ENCODE peak calls at places on chromosomes 2 and 18, in four cellular contexts. L, C, J and Q are unnamed samples.

GRCh38 chr18:56709463-56709862 is 58.3 kb downstream of the WDR7 start:
- DNase-seq in J (no peak), L (peak), C (peak), Q (no peak)

GRCh38 chr2:28745225-28745624 is 6.4 kb upstream of the PPP1CB start:
- DNase-seq in J (peak), C (no peak), L (no peak), Q (no peak)

GRCh38 chr18:58537272-58538038 is 91.4 kb downstream of the ALPK2 start:
- DNase-seq in J (no peak), C (no peak), L (no peak), Q (no peak)

GRCh38 chr2:120175000-120175581 is 48.1 kb downstream of the TMEM185B start:
- DNase-seq in J (peak), L (peak), C (peak), Q (no peak)

GRCh38 chr2:193528458-193528857 is 1333.7 kb upstream of the TMEFF2 start:
- DNase-seq in L (no peak), J (no peak), C (no peak), Q (no peak)

GRCh38 chr2:235610696-235611257 is 116.9 kb downstream of the AGAP1 start:
- DNase-seq in J (no peak), L (no peak), C (no peak), Q (no peak)

GRCh38 chr2:149064365-149064841 is 25.9 kb downstream of the LYPD6B start:
- DNase-seq in C (no peak), J (no peak), L (no peak), Q (no peak)

GRCh38 chr2:102606353-102606752 is 13.0 kb upstream of the SLC9A2 start:
- DNase-seq in J (no peak), C (no peak), L (no peak), Q (no peak)

GRCh38 chr2:68994864-68995263 is 18.1 kb upstream of the ANTXR1 start:
- DNase-seq in L (no peak), C (no peak), J (no peak), Q (no peak)

GRCh38 chr2:64695656-64696310 is 42.1 kb upstream of the SERTAD2 start:
- DNase-seq in J (no peak), C (no peak), L (no peak), Q (no peak)

GRCh38 chr2:219182331-219183150 is 4.5 kb downstream of the RETREG2 start:
- DNase-seq in L (no peak), J (no peak), C (peak), Q (no peak)

GRCh38 chr2:69237070-69237670 is 149.9 kb downstream of the GFPT1 start:
- DNase-seq in C (no peak), J (no peak), L (no peak), Q (no peak)

GRCh38 chr2:241649927-241650326 is 12.4 kb downstream of the ATG4B start:
- DNase-seq in J (no peak), C (no peak), L (no peak), Q (no peak)

GRCh38 chr2:234964631-234965461 is 13.0 kb downstream of the SH3BP4 start:
- DNase-seq in C (no peak), J (no peak), L (no peak), Q (peak)

GRCh38 chr2:22879009-22879863 is 505.7 kb upstream of the KLHL29 start:
- DNase-seq in C (no peak), L (no peak), J (peak), Q (no peak)

GRCh38 chr2:39640107-39640506 is 25.6 kb upstream of the TMEM178A start:
- DNase-seq in L (no peak), C (no peak), J (no peak), Q (no peak)

GRCh38 chr2:1440581-1440980 is 27.3 kb downstream of the TPO start:
- DNase-seq in L (no peak), C (no peak), J (no peak), Q (no peak)

GRCh38 chr2:48253301-48253700 is 276.7 kb upstream of the STON1 start:
- DNase-seq in J (no peak), C (peak), L (no peak), Q (no peak)

GRCh38 chr2:217935245-217935879 is 67.4 kb downstream of the TNS1 start:
- DNase-seq in C (no peak), J (no peak), L (peak), Q (peak)

GRCh38 chr2:80462654-80463053 is 158.1 kb upstream of the LRRTM1 start:
- DNase-seq in C (no peak), J (no peak), L (no peak), Q (no peak)

GRCh38 chr2:62423883-62424458 is 82.0 kb downstream of the TMEM17 start:
- DNase-seq in C (no peak), L (no peak), J (no peak), Q (no peak)

GRCh38 chr18:22086973-22087372 is 82.4 kb upstream of the GATA6 start:
- DNase-seq in J (no peak), C (no peak), L (no peak), Q (no peak)

GRCh38 chr2:12504443-12504842 is 212.3 kb upstream of the TRIB2 start:
- DNase-seq in C (no peak), J (no peak), L (no peak), Q (no peak)

GRCh38 chr2:14051401-14051800 is 581.1 kb upstream of the LRATD1 start:
- DNase-seq in L (no peak), C (no peak), J (no peak), Q (no peak)

GRCh38 chr2:168241208-168241607 is 6.2 kb downstream of the STK39 start:
- DNase-seq in C (no peak), J (no peak), L (peak), Q (no peak)

GRCh38 chr18:10015941-10016819 is 102.4 kb downstream of the VAPA start:
- DNase-seq in C (no peak), J (peak), L (peak), Q (no peak)

GRCh38 chr2:9378433-9379371 is 44.6 kb downstream of the ITGB1BP1 start:
- DNase-seq in L (no peak), J (no peak), C (no peak), Q (peak)

GRCh38 chr2:2577366-2577765 is 246.3 kb upstream of the MYT1L start:
- DNase-seq in L (no peak), J (no peak), C (no peak), Q (no peak)

GRCh38 chr18:9437049-9437448 is 38.3 kb upstream of the RALBP1 start:
- DNase-seq in C (peak), L (no peak), J (no peak), Q (no peak)

GRCh38 chr2:75810931-75811330 is 100.2 kb upstream of the GCFC2 start:
- DNase-seq in J (no peak), C (no peak), L (no peak), Q (no peak)

GRCh38 chr18:26225022-26225693 is 1.1 kb upstream of the TAF4B start:
- DNase-seq in C (no peak), J (no peak), L (peak), Q (no peak)

GRCh38 chr18:37574113-37574512 is 8.5 kb upstream of the CELF4 start:
- DNase-seq in J (no peak), L (no peak), C (no peak), Q (no peak)

GRCh38 chr2:171523339-171523931 is 1.2 kb downstream of the CYBRD1 start:
- DNase-seq in J (peak), L (peak), C (peak), Q (peak)

GRCh38 chr2:119574108-119574815 is 30.0 kb downstream of the CFAP221 start:
- DNase-seq in C (no peak), J (no peak), L (no peak), Q (no peak)

GRCh38 chr18:61703508-61703907 is 189.3 kb downstream of the RNF152 start:
- DNase-seq in J (no peak), L (no peak), C (no peak), Q (no peak)

GRCh38 chr18:79796016-79796415 is 1.7 kb upstream of the KCNG2 start:
- DNase-seq in C (no peak), J (no peak), L (no peak), Q (peak)

GRCh38 chr2:6554403-6554802 is 311.3 kb downstream of the CMPK2 start:
- DNase-seq in C (no peak), J (no peak), L (no peak), Q (no peak)

GRCh38 chr2:12005886-12006681 is 259.7 kb downstream of the LPIN1 start:
- DNase-seq in J (no peak), C (peak), L (no peak), Q (peak)

DNA sequence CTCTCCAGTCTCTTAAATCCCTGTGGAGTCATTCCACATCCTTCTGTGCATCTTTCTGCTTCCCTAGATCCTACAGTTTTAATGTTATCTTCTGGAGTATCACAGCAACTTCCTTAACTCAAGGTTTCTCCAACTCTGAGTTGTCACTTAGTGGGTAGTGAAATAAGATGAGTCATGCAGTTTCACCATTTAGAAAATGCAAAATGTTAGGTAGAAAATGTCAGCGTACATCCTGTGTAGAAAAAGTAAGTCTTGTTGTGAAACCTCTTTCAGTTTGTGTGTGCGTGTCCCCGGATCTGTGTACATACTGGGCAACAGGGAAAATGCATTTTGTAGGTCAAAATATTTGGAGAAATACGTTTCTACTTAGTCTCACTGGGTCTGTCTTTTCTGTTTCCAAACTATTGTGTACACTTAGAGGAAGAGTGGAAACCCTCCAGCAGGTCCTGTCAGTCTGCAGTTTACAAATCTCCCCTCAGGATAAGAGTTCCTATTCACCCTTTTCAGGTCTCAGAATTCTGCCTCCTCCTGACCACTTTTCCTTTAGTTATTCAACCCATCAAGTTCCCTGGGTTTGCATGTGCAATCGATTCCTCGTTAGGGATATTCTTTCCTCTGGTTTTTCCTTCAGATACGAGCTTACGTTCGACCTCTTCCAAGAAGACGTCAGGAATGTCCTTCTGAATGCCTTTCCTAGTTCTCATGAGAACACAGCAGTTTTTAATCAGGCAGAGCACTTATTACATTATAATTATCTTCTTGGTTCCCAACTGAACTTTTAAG is 154.8 kb downstream of the TGIF1 start:
- DNase-seq in L (peak), J (no peak), C (peak), Q (no peak)
- H3K27ac ChIP-seq in L (peak), J (peak), C (peak), Q (peak)

DNA sequence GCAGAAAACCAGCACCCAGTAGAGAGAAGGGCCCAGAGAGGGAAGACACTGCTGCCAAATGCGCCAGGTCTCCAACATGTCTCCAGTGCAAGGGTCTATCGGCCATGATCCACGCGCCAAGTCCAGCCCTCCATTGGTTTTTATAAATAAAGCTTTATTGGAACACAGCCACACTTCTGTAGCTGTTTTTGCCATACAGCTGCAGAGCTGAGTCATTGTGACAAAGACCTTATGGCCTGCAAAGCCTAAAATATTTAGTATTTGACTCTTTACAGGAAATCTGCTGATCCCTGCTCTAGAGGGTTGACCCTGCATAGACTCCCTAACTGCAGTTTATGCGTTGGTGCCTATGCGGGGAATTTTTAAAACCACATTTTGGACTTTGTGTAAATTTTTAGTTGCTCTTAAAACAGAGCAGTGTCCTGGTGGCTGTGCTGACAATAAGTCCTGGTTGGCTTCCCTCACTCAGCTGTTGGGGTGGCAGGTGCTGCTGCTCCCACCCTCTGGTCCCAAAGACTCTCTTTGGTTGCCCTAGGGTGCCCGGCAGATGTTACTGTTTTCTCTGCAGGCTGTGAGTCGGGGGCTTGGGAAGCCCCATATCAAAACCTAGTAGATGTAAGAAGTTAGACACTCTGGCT is 154.9 kb downstream of the CTIF start:
- DNase-seq in J (no peak), C (no peak), L (no peak), Q (no peak)
- H3K27ac ChIP-seq in J (no peak), C (no peak), L (no peak), Q (no peak)

GRCh38 chr2:179107179-179107541 is 57.2 kb upstream of the CCDC141 start:
- DNase-seq in J (no peak), L (no peak), C (no peak), Q (no peak)
- H3K27ac ChIP-seq in J (peak), L (no peak), C (no peak), Q (no peak)

GRCh38 chr2:239287461-239287860 is 113.4 kb downstream of the HDAC4 start:
- DNase-seq in L (no peak), J (no peak), C (no peak), Q (no peak)

GRCh38 chr2:239290618-239291504 is 110.0 kb downstream of the HDAC4 start:
- DNase-seq in L (peak), J (peak), C (no peak), Q (no peak)

GRCh38 chr2:239288237-239288636 is 112.6 kb downstream of the HDAC4 start:
- DNase-seq in L (no peak), C (no peak), J (no peak), Q (no peak)

GRCh38 chr2:239288951-239289481 is 111.8 kb downstream of the HDAC4 start:
- DNase-seq in C (no peak), L (no peak), J (peak), Q (no peak)

DNA sequence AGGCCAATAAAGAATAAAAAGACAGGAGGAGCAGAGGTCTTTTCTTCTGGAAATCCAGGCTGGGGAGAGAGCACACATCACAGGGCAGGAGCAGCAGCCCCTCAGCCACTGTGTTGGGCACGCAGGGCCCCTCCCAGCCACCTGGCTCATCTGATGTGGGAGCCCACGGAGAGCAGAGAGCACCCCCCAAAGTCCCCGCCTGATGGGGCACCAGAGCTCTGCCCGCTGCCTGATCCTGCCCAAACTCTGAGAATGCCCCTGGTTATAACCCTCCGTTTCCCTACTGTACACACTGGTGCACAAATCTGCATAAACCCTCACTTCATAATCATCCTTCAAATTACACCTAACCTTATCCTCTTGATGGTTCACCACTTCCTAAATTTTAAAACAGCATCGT is 111.3 kb downstream of the HDAC4 start:
- DNase-seq in C (no peak), J (no peak), L (no peak), Q (no peak)
- H3K27ac ChIP-seq in C (no peak), J (no peak), L (no peak), Q (no peak)